ENCODE peak calls at places on chromosome 10, in eight cellular contexts. One of them, this sample, is unnamed.

GRCh38 chr10:36676321-36677169 is 448.9 kb upstream of the ANKRD30A start:
- DNase-seq in cardiac fibroblast: peak; percentile 31
- DNase-seq in mucosa of descending colon: no peak
- DNase-seq in tibial artery: no peak
- DNase-seq in cardiac muscle cell: peak; percentile 28
- DNase-seq in HFF-Myc: no peak
- DNase-seq in AG04450: no peak
- DNase-seq in pancreas: no peak
- DNase-seq in this sample: no peak

GRCh38 chr10:129605986-129606518 is 139.0 kb downstream of the MGMT start:
- DNase-seq in AG04450: no peak
- DNase-seq in cardiac muscle cell: no peak
- DNase-seq in HFF-Myc: no peak
- DNase-seq in cardiac fibroblast: no peak
- DNase-seq in pancreas: no peak
- DNase-seq in tibial artery: no peak
- DNase-seq in mucosa of descending colon: no peak
- DNase-seq in this sample: no peak

GRCh38 chr10:116270691-116271592 is 2.1 kb downstream of the GFRA1 start:
- DNase-seq in HFF-Myc: no peak
- DNase-seq in mucosa of descending colon: no peak
- DNase-seq in pancreas: peak; percentile 63
- DNase-seq in cardiac muscle cell: peak; percentile 44
- DNase-seq in AG04450: no peak
- DNase-seq in tibial artery: no peak
- DNase-seq in cardiac fibroblast: no peak
- DNase-seq in this sample: no peak

GRCh38 chr10:103481974-103482531 is 3.0 kb upstream of the CALHM3 start:
- DNase-seq in mucosa of descending colon: no peak
- DNase-seq in cardiac fibroblast: peak; percentile 88
- DNase-seq in pancreas: no peak
- DNase-seq in tibial artery: peak; percentile 38
- DNase-seq in cardiac muscle cell: peak; percentile 72
- DNase-seq in HFF-Myc: no peak
- DNase-seq in AG04450: peak; percentile 42
- DNase-seq in this sample: peak; percentile 26

GRCh38 chr10:29970012-29970396 is 89.4 kb downstream of the JCAD start:
- DNase-seq in cardiac fibroblast: no peak
- DNase-seq in mucosa of descending colon: no peak
- DNase-seq in pancreas: no peak
- DNase-seq in AG04450: no peak
- DNase-seq in cardiac muscle cell: no peak
- DNase-seq in tibial artery: no peak
- DNase-seq in HFF-Myc: no peak
- DNase-seq in this sample: no peak

GRCh38 chr10:21510218-21511070 is 15.0 kb downstream of the SKIDA1 start:
- DNase-seq in AG04450: no peak
- DNase-seq in cardiac fibroblast: no peak
- DNase-seq in HFF-Myc: no peak
- DNase-seq in cardiac muscle cell: peak; percentile 64
- DNase-seq in pancreas: peak; percentile 67
- DNase-seq in mucosa of descending colon: no peak
- DNase-seq in tibial artery: no peak
- DNase-seq in this sample: no peak

GRCh38 chr10:78049861-78050260 is 16.2 kb downstream of the RPS24 start:
- DNase-seq in HFF-Myc: no peak
- DNase-seq in mucosa of descending colon: no peak
- DNase-seq in AG04450: no peak
- DNase-seq in cardiac fibroblast: no peak
- DNase-seq in cardiac muscle cell: no peak
- DNase-seq in tibial artery: no peak
- DNase-seq in pancreas: no peak
- DNase-seq in this sample: no peak

GRCh38 chr10:117137031-117137910 is 799 bp downstream of the VAX1 start:
- DNase-seq in cardiac fibroblast: peak; percentile 22
- DNase-seq in pancreas: peak; percentile 73
- DNase-seq in cardiac muscle cell: peak; percentile 57
- DNase-seq in HFF-Myc: no peak
- DNase-seq in mucosa of descending colon: no peak
- DNase-seq in tibial artery: no peak
- DNase-seq in AG04450: no peak
- DNase-seq in this sample: no peak

GRCh38 chr10:104456817-104457657 is 103.4 kb downstream of the CFAP58 start:
- DNase-seq in cardiac muscle cell: peak; percentile 48
- DNase-seq in pancreas: no peak
- DNase-seq in tibial artery: no peak
- DNase-seq in cardiac fibroblast: no peak
- DNase-seq in HFF-Myc: no peak
- DNase-seq in AG04450: no peak
- DNase-seq in mucosa of descending colon: no peak
- DNase-seq in this sample: no peak

GRCh38 chr10:69744971-69745370 is 56.7 kb upstream of the COL13A1 start:
- DNase-seq in mucosa of descending colon: no peak
- DNase-seq in cardiac muscle cell: no peak
- DNase-seq in HFF-Myc: no peak
- DNase-seq in pancreas: no peak
- DNase-seq in cardiac fibroblast: no peak
- DNase-seq in AG04450: no peak
- DNase-seq in tibial artery: no peak
- DNase-seq in this sample: no peak

GRCh38 chr10:102675887-102676616 is 31.8 kb downstream of the TRIM8 start:
- DNase-seq in pancreas: no peak
- DNase-seq in mucosa of descending colon: no peak
- DNase-seq in cardiac muscle cell: no peak
- DNase-seq in tibial artery: no peak
- DNase-seq in HFF-Myc: peak; percentile 72
- DNase-seq in cardiac fibroblast: peak; percentile 91
- DNase-seq in AG04450: peak; percentile 92
- DNase-seq in this sample: peak; percentile 87

GRCh38 chr10:52517017-52517416 is 202.9 kb downstream of the DKK1 start:
- DNase-seq in cardiac fibroblast: no peak
- DNase-seq in HFF-Myc: no peak
- DNase-seq in mucosa of descending colon: no peak
- DNase-seq in cardiac muscle cell: peak; percentile 39
- DNase-seq in tibial artery: no peak
- DNase-seq in pancreas: no peak
- DNase-seq in AG04450: no peak
- DNase-seq in this sample: no peak

GRCh38 chr10:130507461-130507860 is 371.3 kb downstream of the GLRX3 start:
- DNase-seq in cardiac muscle cell: no peak
- DNase-seq in HFF-Myc: no peak
- DNase-seq in mucosa of descending colon: no peak
- DNase-seq in AG04450: no peak
- DNase-seq in cardiac fibroblast: no peak
- DNase-seq in tibial artery: no peak
- DNase-seq in pancreas: no peak
- DNase-seq in this sample: no peak

GRCh38 chr10:97059872-97060205 is 125.9 kb downstream of the SLIT1 start:
- DNase-seq in cardiac muscle cell: no peak
- DNase-seq in HFF-Myc: no peak
- DNase-seq in pancreas: no peak
- DNase-seq in cardiac fibroblast: no peak
- DNase-seq in AG04450: no peak
- DNase-seq in mucosa of descending colon: no peak
- DNase-seq in tibial artery: no peak
- DNase-seq in this sample: no peak

GRCh38 chr10:91681361-91682276 is 48.7 kb upstream of the PPP1R3C start:
- DNase-seq in cardiac fibroblast: no peak
- DNase-seq in HFF-Myc: no peak
- DNase-seq in cardiac muscle cell: peak; percentile 41
- DNase-seq in mucosa of descending colon: no peak
- DNase-seq in AG04450: no peak
- DNase-seq in pancreas: no peak
- DNase-seq in tibial artery: no peak
- DNase-seq in this sample: no peak

GRCh38 chr10:71242621-71243009 is 30.2 kb downstream of the UNC5B start:
- DNase-seq in cardiac fibroblast: no peak
- DNase-seq in mucosa of descending colon: peak; percentile 55
- DNase-seq in tibial artery: no peak
- DNase-seq in cardiac muscle cell: no peak
- DNase-seq in HFF-Myc: no peak
- DNase-seq in AG04450: no peak
- DNase-seq in pancreas: peak; percentile 58
- DNase-seq in this sample: no peak

GRCh38 chr10:120969219-120969645 is 118.1 kb downstream of the WDR11 start:
- DNase-seq in pancreas: no peak
- DNase-seq in mucosa of descending colon: no peak
- DNase-seq in cardiac fibroblast: peak; percentile 9
- DNase-seq in AG04450: no peak
- DNase-seq in HFF-Myc: no peak
- DNase-seq in cardiac muscle cell: no peak
- DNase-seq in tibial artery: no peak
- DNase-seq in this sample: no peak

GRCh38 chr10:6145979-6146432 is 56.7 kb upstream of the PFKFB3 start:
- DNase-seq in mucosa of descending colon: no peak
- DNase-seq in AG04450: no peak
- DNase-seq in cardiac fibroblast: no peak
- DNase-seq in HFF-Myc: no peak
- DNase-seq in pancreas: peak; percentile 66
- DNase-seq in cardiac muscle cell: no peak
- DNase-seq in tibial artery: no peak
- DNase-seq in this sample: no peak
- H3K4me3 ChIP-seq in mucosa of descending colon: no peak overlapping the region
- H3K4me3 ChIP-seq in AG04450: peak overlapping the region; percentile 75
- H3K4me3 ChIP-seq in cardiac fibroblast: peak overlapping the region; percentile 79
- H3K4me3 ChIP-seq in HFF-Myc: peak overlapping the region; percentile 79
- H3K4me3 ChIP-seq in pancreas: peak overlapping the region; percentile 74
- H3K4me3 ChIP-seq in cardiac muscle cell: peak overlapping the region; percentile 38
- H3K4me3 ChIP-seq in tibial artery: peak overlapping the region; percentile 92
- H3K4me3 ChIP-seq in this sample: peak overlapping the region; percentile 75

GRCh38 chr10:79092292-79092896 is 23.6 kb downstream of the ZMIZ1 start:
- DNase-seq in AG04450: no peak
- DNase-seq in cardiac muscle cell: no peak
- DNase-seq in mucosa of descending colon: no peak
- DNase-seq in cardiac fibroblast: no peak
- DNase-seq in pancreas: peak; percentile 51
- DNase-seq in HFF-Myc: no peak
- DNase-seq in tibial artery: no peak
- DNase-seq in this sample: no peak
- H3K4me3 ChIP-seq in AG04450: no peak overlapping the region
- H3K4me3 ChIP-seq in cardiac muscle cell: no peak overlapping the region
- H3K4me3 ChIP-seq in mucosa of descending colon: no peak overlapping the region
- H3K4me3 ChIP-seq in cardiac fibroblast: no peak overlapping the region
- H3K4me3 ChIP-seq in pancreas: no peak overlapping the region
- H3K4me3 ChIP-seq in HFF-Myc: no peak overlapping the region
- H3K4me3 ChIP-seq in tibial artery: no peak overlapping the region
- H3K4me3 ChIP-seq in this sample: no peak overlapping the region

DNA sequence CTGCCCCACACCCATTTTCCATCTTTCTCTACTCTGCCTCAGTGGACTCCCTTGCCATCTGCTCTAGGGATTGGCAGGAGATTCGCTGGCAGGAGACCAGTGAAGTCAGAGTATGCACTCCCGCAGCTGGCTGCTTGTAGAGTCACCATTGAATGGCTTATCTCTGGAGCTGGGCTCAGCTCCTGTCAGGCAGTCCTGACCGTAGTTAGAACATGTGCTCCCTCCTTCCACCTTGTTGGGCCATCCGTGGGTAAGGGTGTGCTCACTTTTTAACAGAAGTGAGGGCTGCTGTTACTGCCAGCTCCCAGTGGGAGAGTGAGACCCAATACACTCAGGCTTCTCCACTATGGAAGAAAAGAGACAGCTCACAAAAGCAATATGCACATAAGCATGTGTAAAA is 773.4 kb downstream of the GRID1 start:
- DNase-seq in HFF-Myc: no peak
- DNase-seq in pancreas: no peak
- DNase-seq in tibial artery: no peak
- DNase-seq in cardiac muscle cell: no peak
- DNase-seq in AG04450: no peak
- DNase-seq in cardiac fibroblast: no peak
- DNase-seq in mucosa of descending colon: no peak
- DNase-seq in this sample: no peak
- H3K4me3 ChIP-seq in HFF-Myc: no peak overlapping the region
- H3K4me3 ChIP-seq in pancreas: no peak overlapping the region
- H3K4me3 ChIP-seq in tibial artery: no peak overlapping the region
- H3K4me3 ChIP-seq in cardiac muscle cell: no peak overlapping the region
- H3K4me3 ChIP-seq in AG04450: no peak overlapping the region
- H3K4me3 ChIP-seq in cardiac fibroblast: no peak overlapping the region
- H3K4me3 ChIP-seq in mucosa of descending colon: no peak overlapping the region
- H3K4me3 ChIP-seq in this sample: no peak overlapping the region

GRCh38 chr10:8794860-8795259 is 740.4 kb downstream of the GATA3 start:
- DNase-seq in AG04450: no peak
- DNase-seq in cardiac muscle cell: no peak
- DNase-seq in cardiac fibroblast: no peak
- DNase-seq in tibial artery: no peak
- DNase-seq in mucosa of descending colon: no peak
- DNase-seq in pancreas: no peak
- DNase-seq in HFF-Myc: no peak
- DNase-seq in this sample: no peak
- H3K4me3 ChIP-seq in AG04450: no peak overlapping the region
- H3K4me3 ChIP-seq in cardiac muscle cell: no peak overlapping the region
- H3K4me3 ChIP-seq in cardiac fibroblast: no peak overlapping the region
- H3K4me3 ChIP-seq in tibial artery: no peak overlapping the region
- H3K4me3 ChIP-seq in mucosa of descending colon: no peak overlapping the region
- H3K4me3 ChIP-seq in pancreas: no peak overlapping the region
- H3K4me3 ChIP-seq in HFF-Myc: no peak overlapping the region
- H3K4me3 ChIP-seq in this sample: no peak overlapping the region

DNA sequence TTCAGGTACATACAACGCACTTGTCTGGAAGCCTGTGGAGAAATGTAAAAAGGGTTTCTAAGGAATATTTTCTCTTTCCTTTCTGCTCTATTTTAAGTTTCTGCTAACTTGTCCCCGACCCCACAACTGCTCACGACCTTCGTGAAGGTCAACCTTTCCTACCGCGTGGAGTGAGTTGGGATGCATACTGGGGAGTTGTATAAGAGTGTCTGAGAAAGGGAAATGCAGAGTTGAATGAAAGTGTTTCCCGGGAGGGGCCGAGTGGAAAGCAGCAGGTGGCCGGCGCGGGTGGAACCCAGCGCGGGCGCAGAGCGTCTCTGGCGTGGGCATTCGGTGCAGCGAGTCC is 17.9 kb upstream of the ACBD5 start:
- DNase-seq in mucosa of descending colon: no peak
- DNase-seq in tibial artery: no peak
- DNase-seq in pancreas: no peak
- DNase-seq in cardiac muscle cell: no peak
- DNase-seq in HFF-Myc: no peak
- DNase-seq in cardiac fibroblast: no peak
- DNase-seq in AG04450: no peak
- DNase-seq in this sample: no peak
- H3K4me3 ChIP-seq in mucosa of descending colon: no peak overlapping the region
- H3K4me3 ChIP-seq in tibial artery: peak overlapping the region; percentile 56
- H3K4me3 ChIP-seq in pancreas: peak overlapping the region; percentile 34
- H3K4me3 ChIP-seq in cardiac muscle cell: peak overlapping the region; percentile 42
- H3K4me3 ChIP-seq in HFF-Myc: peak overlapping the region; percentile 30
- H3K4me3 ChIP-seq in cardiac fibroblast: peak overlapping the region; percentile 21
- H3K4me3 ChIP-seq in AG04450: peak overlapping the region; percentile 45
- H3K4me3 ChIP-seq in this sample: peak overlapping the region; percentile 43

This sample was measured in skeletal muscle cell.